ENCODE peak calls at places on chromosomes 6 and 20, in seven cellular contexts. K, B, U, M, V, H and Y are unnamed samples.

GRCh38 chr6:116328528-116328903 is 42.2 kb upstream of the DSE start:
- DNase-seq in K (no peak), U (peak; percentile 31), B (no peak), M (no peak), V (no peak), H (no peak), Y (no peak)

GRCh38 chr6:7389162-7389450 is 436 bp downstream of the CAGE1 start:
- DNase-seq in K (no peak), H (no peak), V (no peak), B (no peak), M (peak; percentile 90), U (peak; percentile 71), Y (no peak)

GRCh38 chr20:58722877-58723627 is 30.5 kb downstream of the NPEPL1 start:
- DNase-seq in B (no peak), U (no peak), V (no peak), H (peak; percentile 9), M (no peak), K (no peak), Y (no peak)

GRCh38 chr20:31674895-31675827 is 37.4 kb downstream of the COX4I2 start:
- DNase-seq in U (peak; percentile 64), V (peak; percentile 75), K (no peak), M (no peak), B (peak; percentile 69), H (peak; percentile 60), Y (peak; percentile 62)

GRCh38 chr20:11338506-11339306 is 579.0 kb upstream of the BTBD3 start:
- DNase-seq in V (no peak), M (no peak), K (no peak), U (peak; percentile 74), H (no peak), B (no peak), Y (no peak)

GRCh38 chr6:56509031-56509430 is 133.7 kb downstream of the DST start:
- DNase-seq in V (no peak), U (no peak), M (no peak), K (no peak), B (no peak), H (no peak), Y (no peak)

GRCh38 chr20:46695888-46696287 is 6.6 kb upstream of the TP53RK start:
- DNase-seq in B (no peak), K (no peak), M (no peak), U (peak; percentile 69), V (peak; percentile 76), H (no peak), Y (no peak)

GRCh38 chr6:135680964-135681913 is 170.3 kb upstream of the PDE7B start:
- DNase-seq in U (no peak), H (no peak), V (no peak), K (no peak), B (no peak), M (no peak), Y (no peak)

GRCh38 chr6:119604124-119604523 is 254.6 kb upstream of the MAN1A1 start:
- DNase-seq in H (no peak), U (no peak), K (no peak), M (no peak), V (no peak), B (no peak), Y (no peak)

GRCh38 chr6:11460001-11460668 is 77.4 kb upstream of the TMEM170B start:
- DNase-seq in U (peak; percentile 20), K (no peak), B (no peak), H (peak; percentile 44), M (no peak), V (no peak), Y (no peak)

GRCh38 chr6:11168091-11168635 is 56.6 kb upstream of the ERVFRD-1 start:
- DNase-seq in B (no peak), M (no peak), K (no peak), V (no peak), H (no peak), U (no peak), Y (no peak)

GRCh38 chr20:8718214-8718613 is 350.7 kb upstream of the PLCB4 start:
- DNase-seq in M (no peak), H (no peak), U (no peak), V (no peak), B (no peak), K (no peak), Y (no peak)

GRCh38 chr6:10542135-10542689 is 21.1 kb downstream of the GCNT2 start:
- DNase-seq in H (peak; percentile 40), B (no peak), M (no peak), U (no peak), K (no peak), V (no peak), Y (no peak)

GRCh38 chr20:6525447-6526303 is 241.8 kb upstream of the BMP2 start:
- DNase-seq in B (no peak), V (no peak), K (peak; percentile 22), H (no peak), M (no peak), U (peak; percentile 54), Y (no peak)

GRCh38 chr20:59572515-59572914 is 31.8 kb upstream of the PHACTR3 start:
- DNase-seq in V (no peak), M (no peak), H (no peak), U (no peak), B (no peak), K (no peak), Y (no peak)

GRCh38 chr20:10779911-10780310 is 106.1 kb upstream of the JAG1 start:
- DNase-seq in B (no peak), K (no peak), U (no peak), V (no peak), H (no peak), M (no peak), Y (no peak)

GRCh38 chr6:137089305-137089704 is 44.5 kb upstream of the IL20RA start:
- DNase-seq in K (peak; percentile 50), H (peak; percentile 52), V (no peak), U (no peak), B (peak; percentile 45), M (peak; percentile 19), Y (no peak)

GRCh38 chr6:23228439-23229024 is 659.2 kb downstream of the HDGFL1 start:
- DNase-seq in V (no peak), H (no peak), K (no peak), M (no peak), B (no peak), U (peak; percentile 35), Y (no peak)

GRCh38 chr6:23222724-23223123 is 653.4 kb downstream of the HDGFL1 start:
- DNase-seq in M (no peak), H (no peak), U (no peak), V (no peak), B (no peak), K (no peak), Y (no peak)

GRCh38 chr6:23218751-23219150 is 649.4 kb downstream of the HDGFL1 start:
- DNase-seq in B (no peak), K (peak; percentile 84), M (no peak), U (no peak), V (no peak), H (no peak), Y (no peak)

DNA sequence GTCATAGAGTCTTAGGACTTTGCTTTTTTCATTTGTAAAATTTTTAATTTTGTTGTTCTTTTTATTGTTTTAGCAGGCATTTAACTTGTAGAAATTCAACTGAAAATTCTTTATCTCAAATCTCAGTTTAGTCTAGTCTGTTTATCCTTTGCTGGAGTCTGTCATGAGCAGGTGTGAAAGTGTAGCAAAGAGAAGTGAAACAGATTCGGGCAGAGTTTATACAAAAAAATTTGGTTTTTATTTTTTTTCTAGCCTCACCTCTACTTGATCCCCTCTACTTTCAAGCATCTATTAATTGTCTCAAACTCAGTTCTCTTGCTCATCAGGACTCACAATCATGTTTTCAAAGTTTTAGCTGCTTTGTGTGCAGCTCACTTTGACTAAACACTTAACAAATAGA is 655.2 kb downstream of the HDGFL1 start:
- DNase-seq in M (no peak), B (no peak), K (no peak), V (no peak), H (no peak), U (no peak), Y (no peak)
- H3K36me3 ChIP-seq in M (no peaks in the 10 kb centered on the region), B (no peaks in the 10 kb centered on the region), K (no peaks in the 10 kb centered on the region), V (no peaks in the 10 kb centered on the region), H (no peaks in the 10 kb centered on the region), U (no peaks in the 10 kb centered on the region), Y (no peaks in the 10 kb centered on the region)

GRCh38 chr6:160060221-160060620 is 61.4 kb upstream of the SLC22A1 start:
- DNase-seq in V (no peak), B (no peak), M (no peak), K (no peak), U (no peak), H (no peak), Y (no peak)
- H3K36me3 ChIP-seq in V (peaks cover 44% of the 10 kb centered on the region), B (peaks cover 42% of the 10 kb centered on the region), M (peaks cover 71% of the 10 kb centered on the region), K (no peaks in the 10 kb centered on the region), U (peaks cover 73% of the 10 kb centered on the region), H (peaks cover 6% of the 10 kb centered on the region), Y (peaks cover 89% of the 10 kb centered on the region)

DNA sequence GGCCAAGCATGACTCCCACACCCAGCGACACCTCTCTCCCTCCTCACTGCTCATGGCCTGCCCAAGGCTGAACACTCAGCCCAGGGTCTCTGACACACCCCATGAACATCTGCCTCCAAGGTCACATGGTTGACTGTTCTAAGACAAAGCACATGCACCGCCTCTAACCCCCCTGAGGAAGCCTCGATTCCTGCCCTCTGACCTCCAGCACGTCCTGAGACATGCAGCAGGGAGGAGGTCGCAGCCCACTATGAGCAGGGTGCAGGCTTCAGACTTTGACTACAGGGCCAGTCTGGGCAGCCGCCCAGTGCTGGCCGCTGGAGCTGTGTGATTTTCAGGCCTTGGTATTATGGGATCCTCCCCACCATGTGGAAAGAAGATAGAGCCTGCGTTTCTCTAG is 46.2 kb downstream of the RRBP1 start:
- DNase-seq in M (no peak), K (no peak), V (peak; percentile 49), U (peak; percentile 25), B (no peak), H (no peak), Y (no peak)
- H3K36me3 ChIP-seq in M (peaks cover 10% of the 10 kb centered on the region), K (no peaks in the 10 kb centered on the region), V (peaks cover 61% of the 10 kb centered on the region), U (peaks cover 95% of the 10 kb centered on the region), B (peaks cover 37% of the 10 kb centered on the region), H (peaks cover 38% of the 10 kb centered on the region), Y (peaks cover 64% of the 10 kb centered on the region)

GRCh38 chr20:45069261-45069660 is 31.7 kb downstream of the KCNS1 start:
- DNase-seq in U (no peak), K (no peak), M (no peak), B (no peak), V (no peak), H (no peak), Y (no peak)

GRCh38 chr20:45070932-45071632 is 29.8 kb downstream of the KCNS1 start:
- DNase-seq in H (no peak), M (no peak), B (no peak), U (peak; percentile 26), V (peak; percentile 48), K (no peak), Y (no peak)

GRCh38 chr20:45067558-45067957 is 33.4 kb downstream of the KCNS1 start:
- DNase-seq in K (no peak), V (no peak), U (no peak), B (no peak), H (no peak), M (no peak), Y (no peak)

GRCh38 chr20:45077559-45077958 is 23.4 kb downstream of the KCNS1 start:
- DNase-seq in K (no peak), M (no peak), V (no peak), U (no peak), H (no peak), B (no peak), Y (no peak)

DNA sequence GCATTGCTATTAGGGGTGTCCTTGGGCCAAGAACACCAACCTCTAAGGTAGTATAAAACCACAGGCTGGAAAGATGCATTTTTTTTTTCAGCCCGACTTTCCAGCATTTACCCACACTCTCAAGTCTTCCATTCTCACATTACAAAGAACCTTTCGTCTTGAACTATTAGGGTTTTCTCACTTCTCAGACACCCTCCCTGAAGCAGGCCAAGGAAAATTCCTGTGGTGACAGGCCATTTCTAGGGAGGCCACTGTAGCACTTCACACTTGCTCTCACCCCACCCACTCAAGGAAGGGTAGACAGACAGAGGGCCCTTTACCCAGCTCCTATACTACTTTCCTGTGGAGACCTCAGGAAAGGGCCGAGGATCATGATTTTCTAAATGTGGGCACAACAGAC is 27.7 kb downstream of the KCNS1 start:
- DNase-seq in V (no peak), H (no peak), M (no peak), K (no peak), B (no peak), U (no peak), Y (no peak)
- H3K36me3 ChIP-seq in V (peaks cover 2% of the 10 kb centered on the region), H (no peaks in the 10 kb centered on the region), M (peaks cover 4% of the 10 kb centered on the region), K (no peaks in the 10 kb centered on the region), B (peaks cover 23% of the 10 kb centered on the region), U (peaks cover 13% of the 10 kb centered on the region), Y (peaks cover 37% of the 10 kb centered on the region)